ENCODE peak calls at places on chromosomes 1 and 21, in four cellular contexts. P, Z, K and E are unnamed samples.
A peak's percentile ranks its signal among the peaks of the same experiment; 100 is the strongest.

GRCh38 chr1:162916821-162917613 is 56.0 kb upstream of the CCDC190 start:
- DNase-seq in P (no peak), Z (no peak), K (no peak), E (no peak)

GRCh38 chr1:36199934-36200741 is 24.1 kb upstream of the THRAP3 start:
- DNase-seq in P (no peak), Z (no peak), K (peak; percentile 19), E (no peak)

GRCh38 chr1:31814631-31815306 is 1.1 kb downstream of the SPOCD1 start:
- DNase-seq in P (no peak), Z (no peak), K (no peak), E (no peak)

GRCh38 chr1:107277022-107277421 is 136.2 kb downstream of the NTNG1 start:
- DNase-seq in P (no peak), Z (peak; percentile 24), K (peak; percentile 69), E (no peak)

GRCh38 chr1:153945131-153945794 is 1.3 kb downstream of the DENND4B start:
- DNase-seq in P (peak; percentile 62), Z (no peak), K (no peak), E (peak; percentile 68)

GRCh38 chr1:101165514-101165913 is 71.3 kb upstream of the S1PR1 start:
- DNase-seq in P (no peak), Z (no peak), K (no peak), E (no peak)

GRCh38 chr1:164702216-164702615 is 143.2 kb downstream of the PBX1 start:
- DNase-seq in P (no peak), Z (no peak), K (peak; percentile 12), E (no peak)

GRCh38 chr21:36860736-36861594 is 105.5 kb downstream of the HLCS start:
- DNase-seq in P (no peak), Z (no peak), K (peak; percentile 65), E (no peak)

GRCh38 chr1:67792756-67793475 is 40.4 kb downstream of the GNG12 start:
- DNase-seq in P (no peak), Z (no peak), K (no peak), E (no peak)

GRCh38 chr1:25800538-25801377 is 765 bp downstream of the SELENON start:
- DNase-seq in P (no peak), Z (no peak), K (no peak), E (no peak)

GRCh38 chr1:218459878-218460277 is 114.7 kb downstream of the TGFB2 start:
- DNase-seq in P (no peak), Z (peak; percentile 46), K (peak; percentile 83), E (no peak)

GRCh38 chr1:66648896-66649597 is 103.2 kb upstream of the DYNLT5 start:
- DNase-seq in P (no peak), Z (no peak), K (no peak), E (no peak)

GRCh38 chr1:224333939-224334701 is 4.1 kb upstream of the NVL start:
- DNase-seq in P (no peak), Z (no peak), K (no peak), E (no peak)

GRCh38 chr1:160094291-160094625 is 4.2 kb downstream of the IGSF8 start:
- DNase-seq in P (no peak), Z (no peak), K (no peak), E (no peak)